ENCODE peak calls at places on chromosomes 11 and 22, in eight cellular contexts. One of them, this sample, is unnamed.

GRCh38 chr11:97269527-97269926 is 879.7 kb downstream of the JRKL start:
- DNase-seq in aorta: no peak
- DNase-seq in NCI-H146: no peak
- DNase-seq in T follicular helper cell: no peak
- DNase-seq in H54: peak; percentile 0
- DNase-seq in epithelial cell of esophagus: peak; percentile 50
- DNase-seq in natural killer cell treated with Interleukin-12 subunit alpha and Interleukin-12 subunit beta and Interleukin-15 and Interleukin-18, amount 100 ng/mL, for 72 hours: no peak
- DNase-seq in GM20000: no peak
- DNase-seq in this sample: no peak

GRCh38 chr22:46071451-46072029 is 78.8 kb upstream of the PPARA start:
- DNase-seq in H54: no peak
- DNase-seq in T follicular helper cell: peak; percentile 37
- DNase-seq in epithelial cell of esophagus: peak; percentile 95
- DNase-seq in NCI-H146: peak; percentile 85
- DNase-seq in natural killer cell treated with Interleukin-12 subunit alpha and Interleukin-12 subunit beta and Interleukin-15 and Interleukin-18, amount 100 ng/mL, for 72 hours: peak; percentile 61
- DNase-seq in GM20000: no peak
- DNase-seq in aorta: peak; percentile 95
- DNase-seq in this sample: peak; percentile 96

GRCh38 chr11:15907806-15908205 is 448.5 kb downstream of the SOX6 start:
- DNase-seq in natural killer cell treated with Interleukin-12 subunit alpha and Interleukin-12 subunit beta and Interleukin-15 and Interleukin-18, amount 100 ng/mL, for 72 hours: no peak
- DNase-seq in GM20000: no peak
- DNase-seq in T follicular helper cell: no peak
- DNase-seq in H54: no peak
- DNase-seq in epithelial cell of esophagus: no peak
- DNase-seq in NCI-H146: no peak
- DNase-seq in aorta: no peak
- DNase-seq in this sample: no peak

GRCh38 chr22:31068970-31069369 is 12.1 kb upstream of the SMTN start:
- DNase-seq in H54: no peak
- DNase-seq in epithelial cell of esophagus: no peak
- DNase-seq in GM20000: no peak
- DNase-seq in aorta: no peak
- DNase-seq in NCI-H146: no peak
- DNase-seq in T follicular helper cell: no peak
- DNase-seq in natural killer cell treated with Interleukin-12 subunit alpha and Interleukin-12 subunit beta and Interleukin-15 and Interleukin-18, amount 100 ng/mL, for 72 hours: no peak
- DNase-seq in this sample: no peak

GRCh38 chr22:29022101-29022817 is 39.4 kb downstream of the C22orf31 start:
- DNase-seq in epithelial cell of esophagus: no peak
- DNase-seq in NCI-H146: no peak
- DNase-seq in aorta: no peak
- DNase-seq in natural killer cell treated with Interleukin-12 subunit alpha and Interleukin-12 subunit beta and Interleukin-15 and Interleukin-18, amount 100 ng/mL, for 72 hours: no peak
- DNase-seq in H54: no peak
- DNase-seq in GM20000: no peak
- DNase-seq in T follicular helper cell: no peak
- DNase-seq in this sample: no peak

GRCh38 chr11:10893713-10894112 is 35.9 kb upstream of the ZBED5 start:
- DNase-seq in natural killer cell treated with Interleukin-12 subunit alpha and Interleukin-12 subunit beta and Interleukin-15 and Interleukin-18, amount 100 ng/mL, for 72 hours: no peak
- DNase-seq in NCI-H146: no peak
- DNase-seq in epithelial cell of esophagus: peak; percentile 47
- DNase-seq in H54: no peak
- DNase-seq in aorta: no peak
- DNase-seq in T follicular helper cell: no peak
- DNase-seq in GM20000: no peak
- DNase-seq in this sample: no peak

GRCh38 chr11:19812710-19813109 is 100.1 kb downstream of the NAV2 start:
- DNase-seq in epithelial cell of esophagus: no peak
- DNase-seq in GM20000: no peak
- DNase-seq in T follicular helper cell: no peak
- DNase-seq in aorta: no peak
- DNase-seq in H54: no peak
- DNase-seq in natural killer cell treated with Interleukin-12 subunit alpha and Interleukin-12 subunit beta and Interleukin-15 and Interleukin-18, amount 100 ng/mL, for 72 hours: no peak
- DNase-seq in NCI-H146: no peak
- DNase-seq in this sample: no peak

GRCh38 chr11:74024630-74025029 is 15.7 kb upstream of the UCP3 start:
- DNase-seq in NCI-H146: no peak
- DNase-seq in natural killer cell treated with Interleukin-12 subunit alpha and Interleukin-12 subunit beta and Interleukin-15 and Interleukin-18, amount 100 ng/mL, for 72 hours: peak; percentile 77
- DNase-seq in T follicular helper cell: no peak
- DNase-seq in H54: no peak
- DNase-seq in epithelial cell of esophagus: peak; percentile 75
- DNase-seq in aorta: peak; percentile 91
- DNase-seq in GM20000: no peak
- DNase-seq in this sample: no peak

GRCh38 chr11:22703040-22703439 is 36.6 kb downstream of the GAS2 start:
- DNase-seq in H54: peak; percentile 2
- DNase-seq in aorta: no peak
- DNase-seq in natural killer cell treated with Interleukin-12 subunit alpha and Interleukin-12 subunit beta and Interleukin-15 and Interleukin-18, amount 100 ng/mL, for 72 hours: no peak
- DNase-seq in T follicular helper cell: no peak
- DNase-seq in NCI-H146: no peak
- DNase-seq in epithelial cell of esophagus: peak; percentile 88
- DNase-seq in GM20000: peak; percentile 5
- DNase-seq in this sample: no peak

GRCh38 chr22:39446239-39446721 is 10.5 kb upstream of the MGAT3 start:
- DNase-seq in NCI-H146: no peak
- DNase-seq in natural killer cell treated with Interleukin-12 subunit alpha and Interleukin-12 subunit beta and Interleukin-15 and Interleukin-18, amount 100 ng/mL, for 72 hours: no peak
- DNase-seq in aorta: no peak
- DNase-seq in H54: no peak
- DNase-seq in GM20000: peak; percentile 77
- DNase-seq in epithelial cell of esophagus: no peak
- DNase-seq in T follicular helper cell: no peak
- DNase-seq in this sample: no peak

GRCh38 chr22:41780714-41781507 is 19.6 kb upstream of the CCDC134 start:
- DNase-seq in H54: no peak
- DNase-seq in GM20000: peak; percentile 87
- DNase-seq in T follicular helper cell: peak; percentile 90
- DNase-seq in epithelial cell of esophagus: peak; percentile 33
- DNase-seq in natural killer cell treated with Interleukin-12 subunit alpha and Interleukin-12 subunit beta and Interleukin-15 and Interleukin-18, amount 100 ng/mL, for 72 hours: peak; percentile 95
- DNase-seq in aorta: peak; percentile 73
- DNase-seq in NCI-H146: no peak
- DNase-seq in this sample: no peak

GRCh38 chr22:36325163-36326031 is 62.4 kb downstream of the MYH9 start:
- DNase-seq in natural killer cell treated with Interleukin-12 subunit alpha and Interleukin-12 subunit beta and Interleukin-15 and Interleukin-18, amount 100 ng/mL, for 72 hours: no peak
- DNase-seq in NCI-H146: no peak
- DNase-seq in H54: no peak
- DNase-seq in GM20000: no peak
- DNase-seq in aorta: peak; percentile 90
- DNase-seq in T follicular helper cell: no peak
- DNase-seq in epithelial cell of esophagus: peak; percentile 90
- DNase-seq in this sample: no peak

GRCh38 chr11:69008774-69009440 is 4.1 kb downstream of the MRGPRF start:
- DNase-seq in natural killer cell treated with Interleukin-12 subunit alpha and Interleukin-12 subunit beta and Interleukin-15 and Interleukin-18, amount 100 ng/mL, for 72 hours: no peak
- DNase-seq in GM20000: no peak
- DNase-seq in NCI-H146: peak; percentile 24
- DNase-seq in epithelial cell of esophagus: peak; percentile 97
- DNase-seq in aorta: peak; percentile 97
- DNase-seq in T follicular helper cell: no peak
- DNase-seq in H54: peak; percentile 100
- DNase-seq in this sample: peak; percentile 96

GRCh38 chr11:128146926-128147605 is 440.3 kb downstream of the ETS1 start:
- DNase-seq in epithelial cell of esophagus: peak; percentile 59
- DNase-seq in natural killer cell treated with Interleukin-12 subunit alpha and Interleukin-12 subunit beta and Interleukin-15 and Interleukin-18, amount 100 ng/mL, for 72 hours: no peak
- DNase-seq in H54: no peak
- DNase-seq in aorta: no peak
- DNase-seq in GM20000: no peak
- DNase-seq in T follicular helper cell: no peak
- DNase-seq in NCI-H146: peak; percentile 46
- DNase-seq in this sample: no peak

GRCh38 chr11:50088231-50088630 is 55.6 kb downstream of the OR4C45 start:
- DNase-seq in GM20000: no peak
- DNase-seq in H54: no peak
- DNase-seq in epithelial cell of esophagus: peak; percentile 55
- DNase-seq in T follicular helper cell: no peak
- DNase-seq in NCI-H146: no peak
- DNase-seq in natural killer cell treated with Interleukin-12 subunit alpha and Interleukin-12 subunit beta and Interleukin-15 and Interleukin-18, amount 100 ng/mL, for 72 hours: no peak
- DNase-seq in aorta: no peak
- DNase-seq in this sample: no peak

GRCh38 chr11:76153609-76153949 is 52.7 kb downstream of the WNT11 start:
- DNase-seq in aorta: peak; percentile 68
- DNase-seq in NCI-H146: no peak
- DNase-seq in H54: peak; percentile 67
- DNase-seq in GM20000: no peak
- DNase-seq in epithelial cell of esophagus: peak; percentile 78
- DNase-seq in T follicular helper cell: no peak
- DNase-seq in natural killer cell treated with Interleukin-12 subunit alpha and Interleukin-12 subunit beta and Interleukin-15 and Interleukin-18, amount 100 ng/mL, for 72 hours: no peak
- DNase-seq in this sample: no peak

GRCh38 chr22:22927888-22928665 is 40.5 kb downstream of the IGLL5 start:
- DNase-seq in H54: no peak
- DNase-seq in natural killer cell treated with Interleukin-12 subunit alpha and Interleukin-12 subunit beta and Interleukin-15 and Interleukin-18, amount 100 ng/mL, for 72 hours: no peak
- DNase-seq in aorta: no peak
- DNase-seq in T follicular helper cell: no peak
- DNase-seq in GM20000: no peak
- DNase-seq in epithelial cell of esophagus: no peak
- DNase-seq in NCI-H146: no peak
- DNase-seq in this sample: no peak

This sample was measured in chondrocyte.